ENCODE peak calls at places on chromosomes 7 and 10, in seven cellular contexts. One of them, this sample, is unnamed.

GRCh38 chr7:78770422-78771410 is 682.8 kb downstream of the MAGI2 start:
- DNase-seq in transverse colon: no peak
- DNase-seq in GM12878: no peak
- DNase-seq in tibial nerve: no peak
- DNase-seq in esophagus muscularis mucosa: no peak
- DNase-seq in stomach: no peak
- DNase-seq in A549: no peak
- DNase-seq in this sample: no peak

GRCh38 chr7:38368191-38368605 is 94.8 kb upstream of the TARP start:
- DNase-seq in GM12878: no peak
- DNase-seq in tibial nerve: peak; percentile 26
- DNase-seq in stomach: peak; percentile 57
- DNase-seq in transverse colon: peak; percentile 70
- DNase-seq in A549: peak; percentile 90
- DNase-seq in esophagus muscularis mucosa: no peak
- DNase-seq in this sample: peak; percentile 55

GRCh38 chr7:74583630-74584029 is 73.9 kb upstream of the GTF2I start:
- DNase-seq in stomach: no peak
- DNase-seq in esophagus muscularis mucosa: no peak
- DNase-seq in GM12878: no peak
- DNase-seq in A549: no peak
- DNase-seq in tibial nerve: no peak
- DNase-seq in transverse colon: no peak
- DNase-seq in this sample: no peak

GRCh38 chr7:92092210-92092609 is 42.1 kb downstream of the CYP51A1 start:
- DNase-seq in transverse colon: no peak
- DNase-seq in esophagus muscularis mucosa: no peak
- DNase-seq in stomach: no peak
- DNase-seq in tibial nerve: no peak
- DNase-seq in GM12878: no peak
- DNase-seq in A549: no peak
- DNase-seq in this sample: no peak

GRCh38 chr7:2471396-2471795 is 4.8 kb downstream of the GRIFIN start:
- DNase-seq in GM12878: no peak
- DNase-seq in A549: no peak
- DNase-seq in esophagus muscularis mucosa: no peak
- DNase-seq in tibial nerve: no peak
- DNase-seq in stomach: no peak
- DNase-seq in transverse colon: no peak
- DNase-seq in this sample: no peak

GRCh38 chr7:155984609-155985405 is 172.5 kb upstream of the SHH start:
- DNase-seq in GM12878: no peak
- DNase-seq in esophagus muscularis mucosa: no peak
- DNase-seq in tibial nerve: peak; percentile 4
- DNase-seq in transverse colon: no peak
- DNase-seq in A549: no peak
- DNase-seq in stomach: peak; percentile 13
- DNase-seq in this sample: no peak

GRCh38 chr10:132477066-132477397 is 60.6 kb upstream of the INPP5A start:
- DNase-seq in A549: no peak
- DNase-seq in transverse colon: no peak
- DNase-seq in esophagus muscularis mucosa: no peak
- DNase-seq in tibial nerve: no peak
- DNase-seq in stomach: no peak
- DNase-seq in GM12878: no peak
- DNase-seq in this sample: no peak

GRCh38 chr10:114441107-114441506 is 36.8 kb upstream of the AFAP1L2 start:
- DNase-seq in stomach: no peak
- DNase-seq in A549: no peak
- DNase-seq in transverse colon: no peak
- DNase-seq in esophagus muscularis mucosa: no peak
- DNase-seq in GM12878: no peak
- DNase-seq in tibial nerve: no peak
- DNase-seq in this sample: no peak

GRCh38 chr7:1232103-1232466 is 587 bp upstream of the UNCX start:
- DNase-seq in GM12878: no peak
- DNase-seq in stomach: no peak
- DNase-seq in A549: no peak
- DNase-seq in transverse colon: no peak
- DNase-seq in esophagus muscularis mucosa: no peak
- DNase-seq in tibial nerve: no peak
- DNase-seq in this sample: no peak

GRCh38 chr7:81399461-81399860 is 370.4 kb downstream of the HGF start:
- DNase-seq in transverse colon: no peak
- DNase-seq in A549: no peak
- DNase-seq in stomach: no peak
- DNase-seq in tibial nerve: no peak
- DNase-seq in GM12878: no peak
- DNase-seq in esophagus muscularis mucosa: no peak
- DNase-seq in this sample: no peak

GRCh38 chr10:22002531-22003110 is 909 bp downstream of the DNAJC1 start:
- DNase-seq in transverse colon: no peak
- DNase-seq in A549: peak; percentile 13
- DNase-seq in tibial nerve: no peak
- DNase-seq in esophagus muscularis mucosa: no peak
- DNase-seq in stomach: no peak
- DNase-seq in GM12878: no peak
- DNase-seq in this sample: no peak

GRCh38 chr7:34143397-34143796 is 238.1 kb downstream of the BMPER start:
- DNase-seq in A549: no peak
- DNase-seq in stomach: no peak
- DNase-seq in transverse colon: no peak
- DNase-seq in tibial nerve: no peak
- DNase-seq in esophagus muscularis mucosa: no peak
- DNase-seq in GM12878: no peak
- DNase-seq in this sample: no peak

GRCh38 chr10:101029520-101030309 is 1.2 kb downstream of the PDZD7 start:
- DNase-seq in tibial nerve: no peak
- DNase-seq in esophagus muscularis mucosa: no peak
- DNase-seq in A549: peak; percentile 34
- DNase-seq in transverse colon: no peak
- DNase-seq in stomach: no peak
- DNase-seq in GM12878: no peak
- DNase-seq in this sample: no peak

GRCh38 chr10:75532253-75532924 is 101.0 kb downstream of the LRMDA start:
- DNase-seq in tibial nerve: no peak
- DNase-seq in GM12878: no peak
- DNase-seq in A549: peak; percentile 51
- DNase-seq in transverse colon: no peak
- DNase-seq in stomach: no peak
- DNase-seq in esophagus muscularis mucosa: no peak
- DNase-seq in this sample: no peak

GRCh38 chr7:143229054-143229790 is 7.4 kb downstream of the TAS2R40 start:
- DNase-seq in stomach: no peak
- DNase-seq in tibial nerve: no peak
- DNase-seq in transverse colon: no peak
- DNase-seq in A549: no peak
- DNase-seq in esophagus muscularis mucosa: no peak
- DNase-seq in GM12878: no peak
- DNase-seq in this sample: no peak

GRCh38 chr10:91702586-91703088 is 69.8 kb upstream of the PPP1R3C start:
- DNase-seq in tibial nerve: no peak
- DNase-seq in A549: no peak
- DNase-seq in stomach: no peak
- DNase-seq in transverse colon: no peak
- DNase-seq in GM12878: no peak
- DNase-seq in esophagus muscularis mucosa: no peak
- DNase-seq in this sample: no peak

GRCh38 chr7:2785071-2785500 is 59.0 kb downstream of the GNA12 start:
- DNase-seq in GM12878: peak; percentile 40
- DNase-seq in stomach: no peak
- DNase-seq in A549: no peak
- DNase-seq in esophagus muscularis mucosa: no peak
- DNase-seq in transverse colon: no peak
- DNase-seq in tibial nerve: no peak
- DNase-seq in this sample: no peak

GRCh38 chr7:80018941-80019808 is 115.5 kb upstream of the GNAI1 start:
- DNase-seq in esophagus muscularis mucosa: no peak
- DNase-seq in A549: peak; percentile 59
- DNase-seq in stomach: peak; percentile 31
- DNase-seq in transverse colon: peak; percentile 19
- DNase-seq in GM12878: no peak
- DNase-seq in tibial nerve: no peak
- DNase-seq in this sample: no peak

GRCh38 chr7:2722591-2722990 is 34.6 kb downstream of the AMZ1 start:
- DNase-seq in stomach: no peak
- DNase-seq in tibial nerve: no peak
- DNase-seq in GM12878: no peak
- DNase-seq in esophagus muscularis mucosa: no peak
- DNase-seq in A549: no peak
- DNase-seq in transverse colon: no peak
- DNase-seq in this sample: no peak

GRCh38 chr10:88209837-88210552 is 346.6 kb downstream of the PTEN start:
- DNase-seq in GM12878: no peak
- DNase-seq in A549: no peak
- DNase-seq in esophagus muscularis mucosa: no peak
- DNase-seq in transverse colon: no peak
- DNase-seq in tibial nerve: no peak
- DNase-seq in stomach: no peak
- DNase-seq in this sample: no peak

GRCh38 chr10:22365644-22366565 is 20.6 kb downstream of the SPAG6 start:
- DNase-seq in tibial nerve: no peak
- DNase-seq in A549: no peak
- DNase-seq in stomach: no peak
- DNase-seq in esophagus muscularis mucosa: no peak
- DNase-seq in transverse colon: no peak
- DNase-seq in GM12878: no peak
- DNase-seq in this sample: no peak

GRCh38 chr7:92205987-92206386 is 27.0 kb upstream of the LRRD1 start:
- DNase-seq in transverse colon: no peak
- DNase-seq in GM12878: no peak
- DNase-seq in stomach: no peak
- DNase-seq in tibial nerve: no peak
- DNase-seq in A549: no peak
- DNase-seq in esophagus muscularis mucosa: no peak
- DNase-seq in this sample: no peak

GRCh38 chr7:50738932-50739331 is 43.8 kb downstream of the GRB10 start:
- DNase-seq in stomach: no peak
- DNase-seq in tibial nerve: no peak
- DNase-seq in transverse colon: no peak
- DNase-seq in GM12878: no peak
- DNase-seq in esophagus muscularis mucosa: no peak
- DNase-seq in A549: no peak
- DNase-seq in this sample: no peak

GRCh38 chr10:30420266-30420665 is 13.7 kb upstream of the MAP3K8 start:
- DNase-seq in tibial nerve: no peak
- DNase-seq in transverse colon: no peak
- DNase-seq in stomach: no peak
- DNase-seq in GM12878: no peak
- DNase-seq in A549: no peak
- DNase-seq in esophagus muscularis mucosa: no peak
- DNase-seq in this sample: no peak

GRCh38 chr7:159067870-159068787 is 76.5 kb downstream of the VIPR2 start:
- DNase-seq in A549: no peak
- DNase-seq in esophagus muscularis mucosa: peak; percentile 93
- DNase-seq in transverse colon: peak; percentile 27
- DNase-seq in stomach: no peak
- DNase-seq in tibial nerve: peak; percentile 35
- DNase-seq in GM12878: no peak
- DNase-seq in this sample: peak; percentile 66

GRCh38 chr7:45601094-45601493 is 26.9 kb downstream of the ADCY1 start:
- DNase-seq in A549: no peak
- DNase-seq in stomach: peak; percentile 22
- DNase-seq in esophagus muscularis mucosa: peak; percentile 50
- DNase-seq in GM12878: no peak
- DNase-seq in transverse colon: no peak
- DNase-seq in tibial nerve: no peak
- DNase-seq in this sample: no peak

DNA sequence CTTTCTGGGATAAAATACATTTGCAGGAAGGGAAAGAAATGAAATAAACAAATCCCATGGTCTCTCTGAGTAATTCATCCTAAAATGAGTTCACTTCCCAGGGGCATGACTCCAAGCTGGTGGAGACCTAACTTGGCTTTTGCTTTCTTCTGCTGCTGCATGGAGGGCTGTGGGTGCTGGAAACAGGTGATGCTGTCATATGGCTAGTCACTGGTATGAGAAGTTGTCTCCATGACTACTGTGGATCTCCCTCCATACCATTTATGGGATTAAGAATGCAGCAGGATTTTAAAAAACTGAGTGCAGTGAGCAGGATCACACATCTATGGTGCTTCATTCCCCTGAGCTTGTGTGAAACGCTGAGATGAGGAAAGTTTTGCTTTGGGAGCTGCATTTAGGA is 534.5 kb downstream of the AUTS2 start:
- DNase-seq in esophagus muscularis mucosa: no peak
- DNase-seq in A549: no peak
- DNase-seq in tibial nerve: no peak
- DNase-seq in stomach: no peak
- DNase-seq in transverse colon: no peak
- DNase-seq in GM12878: no peak
- DNase-seq in this sample: no peak
- TF ChIP-seq EP300 in esophagus muscularis mucosa: no peak
- TF ChIP-seq EP300 in A549: no peak
- TF ChIP-seq EP300 in tibial nerve: no peak
- TF ChIP-seq EP300 in stomach: no peak
- TF ChIP-seq EP300 in transverse colon: no peak
- TF ChIP-seq EP300 in GM12878: no peak
- TF ChIP-seq EP300 in this sample: no peak

GRCh38 chr7:25846722-25847121 is 305.3 kb upstream of the NFE2L3 start:
- DNase-seq in esophagus muscularis mucosa: no peak
- DNase-seq in stomach: peak; percentile 42
- DNase-seq in A549: no peak
- DNase-seq in transverse colon: peak; percentile 56
- DNase-seq in GM12878: no peak
- DNase-seq in tibial nerve: peak; percentile 72
- DNase-seq in this sample: peak; percentile 84
- H3K4me1 ChIP-seq in esophagus muscularis mucosa: peaks cover 44% of the 10 kb centered on the region
- H3K4me1 ChIP-seq in stomach: peaks cover 61% of the 10 kb centered on the region
- H3K4me1 ChIP-seq in A549: peaks cover 46% of the 10 kb centered on the region
- H3K4me1 ChIP-seq in transverse colon: peaks cover 12% of the 10 kb centered on the region
- H3K4me1 ChIP-seq in GM12878: no peaks in the 10 kb centered on the region
- H3K4me1 ChIP-seq in tibial nerve: peaks cover 76% of the 10 kb centered on the region
- H3K4me1 ChIP-seq in this sample: peaks cover 24% of the 10 kb centered on the region

GRCh38 chr7:95608344-95609173 is 12.2 kb upstream of the PDK4 start:
- DNase-seq in GM12878: peak; percentile 47
- DNase-seq in A549: peak; percentile 87
- DNase-seq in transverse colon: peak; percentile 96
- DNase-seq in stomach: peak; percentile 95
- DNase-seq in esophagus muscularis mucosa: peak; percentile 98
- DNase-seq in tibial nerve: peak; percentile 90
- DNase-seq in this sample: peak; percentile 87
- TF ChIP-seq POLR2A in GM12878: no peak
- TF ChIP-seq POLR2A in A549: no peak
- TF ChIP-seq POLR2A in transverse colon: peak; percentile 56
- TF ChIP-seq POLR2A in stomach: no peak
- TF ChIP-seq POLR2A in esophagus muscularis mucosa: peak; percentile 35
- TF ChIP-seq POLR2A in tibial nerve: peak; percentile 30
- TF ChIP-seq POLR2A in this sample: peak; percentile 34

GRCh38 chr7:123229426-123229825 is 29.7 kb upstream of the SLC13A1 start:
- DNase-seq in A549: no peak
- DNase-seq in transverse colon: no peak
- DNase-seq in esophagus muscularis mucosa: no peak
- DNase-seq in stomach: no peak
- DNase-seq in GM12878: no peak
- DNase-seq in tibial nerve: no peak
- DNase-seq in this sample: no peak

GRCh38 chr7:123230603-123231002 is 30.8 kb upstream of the SLC13A1 start:
- DNase-seq in stomach: no peak
- DNase-seq in transverse colon: no peak
- DNase-seq in A549: no peak
- DNase-seq in GM12878: no peak
- DNase-seq in esophagus muscularis mucosa: no peak
- DNase-seq in tibial nerve: no peak
- DNase-seq in this sample: no peak

GRCh38 chr7:123231060-123232000 is 31.6 kb upstream of the SLC13A1 start:
- DNase-seq in transverse colon: no peak
- DNase-seq in GM12878: no peak
- DNase-seq in stomach: no peak
- DNase-seq in tibial nerve: no peak
- DNase-seq in esophagus muscularis mucosa: no peak
- DNase-seq in A549: no peak
- DNase-seq in this sample: no peak

GRCh38 chr7:123230147-123230546 is 30.4 kb upstream of the SLC13A1 start:
- DNase-seq in A549: no peak
- DNase-seq in GM12878: no peak
- DNase-seq in stomach: no peak
- DNase-seq in esophagus muscularis mucosa: no peak
- DNase-seq in transverse colon: peak; percentile 9
- DNase-seq in tibial nerve: no peak
- DNase-seq in this sample: no peak
- TF ChIP-seq EP300 in A549: no peak
- TF ChIP-seq EP300 in GM12878: no peak
- TF ChIP-seq EP300 in stomach: no peak
- TF ChIP-seq EP300 in esophagus muscularis mucosa: no peak
- TF ChIP-seq EP300 in transverse colon: no peak
- TF ChIP-seq EP300 in tibial nerve: no peak
- TF ChIP-seq EP300 in this sample: no peak